ENCODE peak calls at places on chromosomes 3 and 15, in five cellular contexts. C is naive thymus-derived CD4-positive, alpha-beta T cell; S is pancreas; O is GM23248; H is upper lobe of right lung. V is an unnamed sample.

GRCh38 chr3:81910244-81910852 is 148.9 kb upstream of the GBE1 start:
- DNase-seq in S (no peak), O (peak), H (no peak), C (no peak), V (peak)

GRCh38 chr3:25594007-25594502 is 70.7 kb downstream of the TOP2B start:
- DNase-seq in H (no peak), S (no peak), O (peak), C (peak), V (peak)

GRCh38 chr3:69144631-69145244 is 22.3 kb upstream of the LMOD3 start:
- DNase-seq in O (no peak), H (no peak), C (no peak), S (no peak), V (no peak)

GRCh38 chr3:58066842-58067241 is 58.6 kb downstream of the FLNB start:
- DNase-seq in C (no peak), S (no peak), H (no peak), O (peak), V (no peak)

GRCh38 chr3:67654099-67654831 is at the start of gene SUCLG2:
- DNase-seq in S (peak), C (peak), O (peak), H (peak), V (peak)

GRCh38 chr3:177602601-177603136 is 405.4 kb upstream of the TBL1XR1 start:
- DNase-seq in C (no peak), S (no peak), H (no peak), O (peak), V (no peak)

GRCh38 chr3:197511130-197511529 is 44.6 kb downstream of the BDH1 start:
- DNase-seq in S (no peak), C (no peak), H (no peak), O (peak), V (no peak)

GRCh38 chr3:34668915-34669314 is 870.5 kb downstream of the PDCD6IP start:
- DNase-seq in O (no peak), H (no peak), C (no peak), S (no peak), V (no peak)

GRCh38 chr3:182238141-182238540 is 526.4 kb downstream of the SOX2 start:
- DNase-seq in S (no peak), C (no peak), H (no peak), O (no peak), V (no peak)

GRCh38 chr15:48842501-48842900 is 31.6 kb upstream of the CEP152 start:
- DNase-seq in H (no peak), O (no peak), C (no peak), S (no peak), V (no peak)

GRCh38 chr15:49045691-49046112 is 544 bp downstream of the SECISBP2L start:
- DNase-seq in S (no peak), O (peak), H (no peak), C (peak), V (peak)

GRCh38 chr15:68389936-68390790 is 41.8 kb downstream of the ITGA11 start:
- DNase-seq in C (no peak), S (no peak), O (peak), H (peak), V (no peak)

GRCh38 chr3:186107148-186108105 is 1.5 kb downstream of the ETV5 start:
- DNase-seq in S (peak), O (peak), C (peak), H (peak), V (peak)

GRCh38 chr3:197525706-197526105 is 30.1 kb downstream of the BDH1 start:
- DNase-seq in H (peak), C (no peak), S (no peak), O (peak), V (no peak)

GRCh38 chr3:131396170-131396569 is 14.6 kb downstream of the NUDT16 start:
- DNase-seq in O (peak), S (no peak), C (no peak), H (no peak), V (no peak)

GRCh38 chr15:48352474-48353072 is 21.3 kb downstream of the DUT start:
- DNase-seq in C (peak), O (peak), H (no peak), S (no peak), V (peak)

GRCh38 chr3:159664011-159664410 is 324.6 kb upstream of the IL12A start:
- DNase-seq in S (no peak), O (peak), H (no peak), C (no peak), V (no peak)

GRCh38 chr3:192422998-192423349 is 304.4 kb downstream of the FGF12 start:
- DNase-seq in S (no peak), C (no peak), O (no peak), H (no peak), V (no peak)

GRCh38 chr3:99896482-99896881 is 78.8 kb downstream of the CMSS1 start:
- DNase-seq in S (no peak), C (no peak), O (peak), H (no peak), V (no peak)

GRCh38 chr3:14539384-14540208 is 546 bp downstream of the GRIP2 start:
- DNase-seq in O (no peak), S (no peak), H (no peak), C (no peak), V (no peak)

GRCh38 chr3:188090626-188091309 is 63.2 kb upstream of the LPP start:
- DNase-seq in S (no peak), O (no peak), H (no peak), C (no peak), V (no peak)

GRCh38 chr3:61724801-61725200 is 163.4 kb downstream of the PTPRG start:
- DNase-seq in C (no peak), O (no peak), S (no peak), H (no peak), V (no peak)

GRCh38 chr3:188442430-188442829 is 288.5 kb downstream of the LPP start:
- DNase-seq in S (no peak), H (no peak), C (no peak), O (no peak), V (no peak)

GRCh38 chr3:135982404-135982761 is 16.9 kb downstream of the PPP2R3A start:
- DNase-seq in C (no peak), S (no peak), O (peak), H (no peak), V (no peak)

GRCh38 chr3:9685216-9686049 is 18.2 kb upstream of the CPNE9 start:
- DNase-seq in C (no peak), O (no peak), S (no peak), H (no peak), V (no peak)

GRCh38 chr3:100127792-100128191 is 13.5 kb upstream of the FILIP1L start:
- DNase-seq in O (no peak), C (no peak), S (no peak), H (no peak), V (no peak)

GRCh38 chr3:194890086-194890485 is 204.4 kb downstream of the FAM43A start:
- DNase-seq in C (no peak), O (no peak), H (no peak), S (no peak), V (no peak)

GRCh38 chr3:98776114-98776513 is 13.0 kb downstream of the ST3GAL6 start:
- DNase-seq in O (no peak), S (no peak), C (no peak), H (no peak), V (no peak)

GRCh38 chr3:75001330-75001729 is 386.9 kb upstream of the CNTN3 start:
- DNase-seq in H (no peak), S (no peak), O (peak), C (no peak), V (no peak)

GRCh38 chr3:120567370-120568197 is 28.6 kb upstream of the NDUFB4 start:
- DNase-seq in H (no peak), C (no peak), S (no peak), O (peak), V (no peak)

GRCh38 chr3:195897081-195897852 is 11.1 kb downstream of the TNK2 start:
- DNase-seq in S (no peak), H (no peak), O (peak), C (no peak), V (no peak)

GRCh38 chr3:179653106-179653776 is 401 bp downstream of the USP13 start:
- DNase-seq in S (peak), O (peak), H (peak), C (peak), V (peak)

GRCh38 chr15:50119063-50119700 is at the start of gene ATP8B4:
- DNase-seq in S (no peak), H (no peak), C (no peak), O (no peak), V (no peak)

GRCh38 chr15:79960502-79961217 is 10.3 kb downstream of the BCL2A1 start:
- DNase-seq in O (no peak), C (no peak), H (no peak), S (no peak), V (no peak)

GRCh38 chr15:32643907-32644445 is 2.5 kb downstream of the SCG5 start:
- DNase-seq in H (no peak), C (no peak), O (peak), S (no peak), V (no peak)

GRCh38 chr15:32636908-32637567 is 4.5 kb upstream of the SCG5 start:
- DNase-seq in O (no peak), C (no peak), S (no peak), H (no peak), V (no peak)

GRCh38 chr15:32642667-32643425 is 1.3 kb downstream of the SCG5 start:
- DNase-seq in O (no peak), S (no peak), C (no peak), H (no peak), V (no peak)

GRCh38 chr15:32637704-32638103 is 3.8 kb upstream of the SCG5 start:
- DNase-seq in H (no peak), C (no peak), S (no peak), O (no peak), V (no peak)

DNA sequence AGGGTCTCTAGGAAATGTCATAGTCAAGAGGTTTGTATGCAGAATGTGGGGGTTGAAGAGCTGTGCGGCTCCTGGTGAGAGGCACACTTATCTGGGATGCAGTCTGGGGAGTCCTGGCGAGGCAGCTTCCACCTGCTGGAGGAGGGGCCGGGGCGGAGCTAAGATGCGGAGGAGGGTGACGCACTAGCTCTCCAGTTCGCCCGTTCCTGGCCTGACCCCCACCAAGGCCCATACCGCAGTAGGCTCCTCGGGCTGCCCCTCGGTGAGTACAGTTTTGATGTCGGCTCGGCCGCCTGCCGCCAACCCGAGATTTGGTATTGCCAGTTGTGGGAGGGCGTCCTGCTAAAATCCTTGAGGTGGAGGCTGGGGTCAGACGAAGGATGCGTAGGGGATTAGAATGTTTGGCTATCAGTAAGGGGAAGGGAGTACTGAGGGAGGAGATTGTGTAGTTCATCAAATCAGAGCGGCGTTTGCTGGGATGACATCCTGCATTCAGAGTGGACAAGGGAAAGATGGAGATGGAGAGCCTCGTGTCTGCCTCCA is at the start of gene SCG5:
- DNase-seq in O (no peak), C (no peak), S (peak), H (peak), V (no peak)
- H3K4me3 ChIP-seq in O (no peak), C (no peak), S (no peak), H (no peak), V (no peak)

GRCh38 chr15:58248504-58248842 is 110.3 kb downstream of the AQP9 start:
- DNase-seq in S (no peak), C (no peak), O (no peak), H (no peak), V (no peak)
- H3K27ac ChIP-seq in S (no peak), C (no peak), O (no peak), H (peak), V (no peak)

GRCh38 chr15:101189708-101190107 is 62.1 kb downstream of the CHSY1 start:
- DNase-seq in O (no peak), C (no peak), S (no peak), H (no peak), V (no peak)

GRCh38 chr15:101187820-101188516 is 63.9 kb downstream of the CHSY1 start:
- DNase-seq in C (no peak), H (no peak), S (no peak), O (no peak), V (no peak)

GRCh38 chr15:101188517-101189340 is 63.1 kb downstream of the CHSY1 start:
- DNase-seq in O (peak), H (no peak), C (no peak), S (no peak), V (no peak)

GRCh38 chr15:101190196-101190595 is 61.7 kb downstream of the CHSY1 start:
- DNase-seq in C (no peak), S (no peak), O (no peak), H (no peak), V (no peak)

DNA sequence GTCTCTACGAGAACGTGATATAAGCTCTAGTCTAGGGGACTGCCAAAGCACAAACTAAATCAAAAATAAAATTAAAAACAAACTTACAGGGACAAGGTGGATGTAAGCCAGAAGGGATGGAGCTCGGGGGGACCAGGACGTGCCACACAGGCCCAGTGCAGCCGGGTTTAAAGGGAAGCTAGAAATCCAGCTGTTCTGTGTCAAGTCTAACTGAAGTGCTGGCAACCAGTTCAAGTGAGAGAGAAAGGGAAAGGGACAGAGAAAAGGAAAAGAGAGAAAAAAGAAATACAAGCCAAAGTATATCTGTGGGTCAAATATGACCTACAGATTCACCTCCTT is 62.5 kb downstream of the CHSY1 start:
- DNase-seq in S (no peak), O (no peak), H (no peak), C (no peak), V (no peak)
- H3K4me3 ChIP-seq in S (no peak), O (no peak), H (peak), C (no peak), V (no peak)

GRCh38 chr3:51392301-51393095 is 1.4 kb downstream of the RBM15B start:
- DNase-seq in C (no peak), O (no peak), H (no peak), S (no peak), V (no peak)
- H3K27ac ChIP-seq in C (peak), O (peak), H (peak), S (no peak), V (peak)

DNA sequence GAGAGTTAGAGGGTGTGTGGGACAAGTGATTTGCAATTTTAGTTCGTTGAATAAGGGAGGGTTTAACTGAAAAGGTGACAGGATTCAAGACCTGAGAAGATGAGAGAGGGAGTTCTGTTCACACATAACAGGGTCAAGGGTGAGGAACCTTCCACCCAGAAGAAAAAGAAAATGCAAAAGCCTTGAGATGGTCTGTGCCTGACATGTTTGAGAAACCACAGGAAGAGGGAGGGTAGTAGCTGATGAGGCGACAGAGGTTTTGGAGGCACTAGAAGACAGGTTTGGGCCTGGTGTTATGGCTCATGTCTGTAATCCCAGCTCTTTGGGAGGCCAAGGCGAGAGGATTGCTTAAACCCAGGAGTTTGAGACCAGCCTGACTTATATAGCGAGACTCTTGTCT is 616 bp upstream of the SLC25A20 start:
- DNase-seq in S (no peak), H (no peak), O (no peak), C (peak), V (no peak)
- H3K4me3 ChIP-seq in S (peak), H (peak), O (peak), C (peak), V (peak)